ENCODE peak calls at places on chromosomes 6 and 20, in six cellular contexts. B is mesendoderm; H is tibial artery; G is CD8-positive, alpha-beta memory T cell; Q is cardiac muscle cell; X is stomach. I is an unnamed sample. For H3K4me1 and H3K27me3, the result is how much of the 10 kb centered on the place peaks cover.

GRCh38 chr6:11785953-11786579 is 7.5 kb upstream of the ADTRP start:
- DNase-seq in B (no peak), H (no peak), G (no peak), Q (no peak), X (no peak), I (no peak)

GRCh38 chr6:136011475-136011874 is 160.0 kb downstream of the PDE7B start:
- DNase-seq in B (peak), H (no peak), G (no peak), Q (no peak), X (no peak), I (no peak)

GRCh38 chr6:160750276-160750689 is 48.2 kb downstream of the PLG start:
- DNase-seq in B (peak), H (no peak), G (no peak), Q (peak), X (no peak), I (no peak)

GRCh38 chr6:11277275-11278206 is 45.1 kb upstream of the NEDD9 start:
- DNase-seq in B (peak), H (no peak), G (no peak), Q (peak), X (no peak), I (peak)

GRCh38 chr6:3405182-3405518 is 51.7 kb downstream of the SLC22A23 start:
- DNase-seq in B (no peak), H (no peak), G (no peak), Q (no peak), X (no peak), I (no peak)

GRCh38 chr6:84764332-84765049 is at the start of gene TBX18:
- DNase-seq in B (peak), H (peak), G (no peak), Q (peak), X (peak), I (peak)

GRCh38 chr6:31948753-31949413 is 3.0 kb downstream of the CFB start:
- DNase-seq in B (no peak), H (no peak), G (no peak), Q (no peak), X (no peak), I (peak)

GRCh38 chr6:102853249-102853955 is 1459.9 kb downstream of the GRIK2 start:
- DNase-seq in B (peak), H (no peak), G (no peak), Q (no peak), X (no peak), I (no peak)

GRCh38 chr6:37696220-37696840 is 1.4 kb downstream of the MDGA1 start:
- DNase-seq in B (no peak), H (no peak), G (peak), Q (peak), X (peak), I (no peak)

GRCh38 chr6:153625089-153625488 is 414.0 kb upstream of the OPRM1 start:
- DNase-seq in B (peak), H (no peak), G (no peak), Q (peak), X (no peak), I (no peak)

GRCh38 chr6:93972791-93973190 is 553.4 kb upstream of the EPHA7 start:
- DNase-seq in B (no peak), H (no peak), G (no peak), Q (no peak), X (no peak), I (no peak)

GRCh38 chr20:19737025-19737424 is 21.0 kb upstream of the RIN2 start:
- DNase-seq in B (no peak), H (no peak), G (no peak), Q (no peak), X (no peak), I (peak)

GRCh38 chr20:1631309-1632227 is 11.8 kb upstream of the SIRPB1 start:
- DNase-seq in B (peak), H (no peak), G (no peak), Q (no peak), X (no peak), I (peak)

GRCh38 chr20:8932192-8933150 is 136.4 kb upstream of the PLCB4 start:
- DNase-seq in B (peak), H (no peak), G (no peak), Q (no peak), X (no peak), I (no peak)

GRCh38 chr6:83914953-83915352 is 55.5 kb downstream of the CYB5R4 start:
- DNase-seq in B (no peak), H (no peak), G (no peak), Q (no peak), X (no peak), I (no peak)

GRCh38 chr6:112382778-112383177 is 35.6 kb downstream of the RFPL4B start:
- DNase-seq in B (no peak), H (no peak), G (no peak), Q (no peak), X (no peak), I (no peak)

GRCh38 chr20:50635676-50636600 is 55.4 kb downstream of the RIPOR3 start:
- DNase-seq in B (peak), H (peak), G (peak), Q (peak), X (peak), I (peak)

GRCh38 chr6:19444481-19444880 is 392.7 kb upstream of the ID4 start:
- DNase-seq in B (no peak), H (no peak), G (no peak), Q (no peak), X (no peak), I (peak)

GRCh38 chr6:150672792-150673191 is 73.1 kb downstream of the PLEKHG1 start:
- DNase-seq in B (no peak), H (no peak), G (no peak), Q (no peak), X (no peak), I (no peak)

GRCh38 chr6:142940487-142940886 is 4.5 kb downstream of the HIVEP2 start:
- DNase-seq in B (peak), H (no peak), G (no peak), Q (no peak), X (no peak), I (no peak)

GRCh38 chr6:169868458-169868857 is 117.0 kb downstream of the ERMARD start:
- DNase-seq in B (no peak), H (no peak), G (peak), Q (no peak), X (peak), I (no peak)

DNA sequence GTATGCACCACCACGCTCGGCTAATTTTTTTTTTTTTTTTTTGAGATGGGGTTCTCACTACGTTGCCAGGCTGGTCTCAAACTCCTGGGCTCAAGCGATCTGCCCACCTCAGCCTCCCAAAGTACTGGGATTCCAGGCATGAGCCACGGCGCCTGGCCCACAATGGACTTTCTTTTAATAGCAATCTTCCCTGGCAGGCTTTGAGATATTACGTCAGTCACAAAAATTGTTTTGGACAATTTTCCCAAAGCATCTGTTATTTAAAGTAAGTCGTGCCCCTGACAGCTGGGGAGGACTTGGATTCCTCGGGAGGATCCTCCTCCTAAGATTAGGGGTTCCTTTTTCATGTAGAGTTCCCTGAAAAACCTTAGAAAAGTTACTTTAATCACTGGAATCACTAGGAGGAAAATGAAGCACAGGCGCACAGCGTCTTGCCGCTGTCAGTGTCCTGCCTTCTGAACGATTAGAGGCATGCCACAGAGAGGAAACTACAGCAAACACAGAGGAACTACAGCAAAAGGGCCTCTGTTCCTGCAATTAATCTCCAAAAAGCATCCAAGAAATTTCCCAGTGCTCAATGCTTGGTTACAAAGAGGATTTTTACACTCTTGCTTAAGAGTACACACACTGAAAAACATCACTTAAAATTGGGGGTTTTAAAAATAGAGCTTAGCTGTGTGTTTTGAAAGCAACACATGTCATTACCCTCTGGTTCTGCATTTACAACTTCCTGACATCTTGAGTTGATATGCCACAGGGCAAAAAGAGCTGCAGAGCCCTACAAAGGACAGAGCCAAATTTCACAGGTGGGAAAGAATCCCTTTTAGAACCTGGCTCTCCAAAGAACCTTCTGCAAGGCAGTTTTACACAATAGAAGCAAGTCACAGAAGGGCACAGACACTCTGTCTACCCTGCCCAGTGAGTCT is 4.5 kb downstream of the ACSS1 start:
- DNase-seq in B (no peak), H (peak), G (no peak), Q (no peak), X (peak), I (no peak)
- H3K4me1 ChIP-seq in B (under half), H (half or more), G (under half), Q (under half), X (half or more), I (under half)

GRCh38 chr6:167112421-167112820 is 10.5 kb upstream of the CCR6 start:
- DNase-seq in B (no peak), H (no peak), G (no peak), Q (no peak), X (no peak), I (no peak)

GRCh38 chr6:167116109-167116837 is 6.6 kb upstream of the CCR6 start:
- DNase-seq in B (no peak), H (no peak), G (no peak), Q (peak), X (no peak), I (no peak)

GRCh38 chr6:167115054-167115453 is 7.8 kb upstream of the CCR6 start:
- DNase-seq in B (no peak), H (no peak), G (no peak), Q (no peak), X (no peak), I (no peak)

GRCh38 chr6:167113047-167113446 is 9.8 kb upstream of the CCR6 start:
- DNase-seq in B (no peak), H (no peak), G (no peak), Q (no peak), X (no peak), I (no peak)

DNA sequence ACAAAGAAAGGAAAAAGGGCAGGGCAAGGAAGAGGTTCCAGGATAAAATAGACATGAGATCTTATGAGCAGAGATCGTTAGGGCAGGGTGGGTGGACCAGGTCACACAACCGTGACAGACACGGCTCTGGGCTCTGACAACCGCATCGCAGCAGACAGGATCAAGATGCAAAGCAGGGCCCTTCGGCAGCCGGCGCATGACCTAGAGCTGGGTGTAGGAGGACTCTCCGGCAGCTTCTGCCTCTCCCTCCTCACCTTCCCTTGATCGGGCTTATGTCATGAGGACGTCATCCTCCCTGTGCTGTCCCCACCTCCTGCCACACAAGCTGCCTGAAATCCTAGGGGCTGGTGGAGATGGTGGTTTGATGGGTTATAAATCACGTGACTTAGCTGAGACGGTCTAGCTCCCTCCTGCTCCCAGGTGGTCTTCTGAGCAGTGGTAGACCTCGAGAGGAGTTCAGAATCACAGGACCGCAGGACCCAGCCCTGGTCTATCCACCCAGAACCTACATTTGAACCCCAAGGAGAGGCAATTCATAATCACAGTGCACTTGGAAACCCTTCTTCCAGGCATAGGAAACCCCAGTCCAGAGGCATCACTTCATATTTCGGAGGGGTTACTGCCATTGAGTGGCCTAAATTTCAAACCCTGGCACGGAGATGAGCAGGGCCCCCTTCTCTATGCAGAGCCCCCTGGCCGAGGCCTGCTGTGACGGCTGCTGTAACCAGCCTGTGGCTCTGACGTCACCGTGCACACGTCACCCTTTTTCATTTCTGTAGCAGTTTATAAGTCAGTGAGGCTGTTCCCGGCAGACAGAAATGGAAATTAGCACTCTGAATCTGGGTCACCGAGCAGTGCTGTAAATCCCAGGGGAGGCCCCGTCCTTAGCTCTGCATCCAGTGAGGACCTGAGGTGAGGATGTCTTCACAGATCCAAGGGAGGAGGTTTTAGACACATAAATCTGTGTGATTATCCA is 8.7 kb upstream of the CCR6 start:
- DNase-seq in B (no peak), H (no peak), G (no peak), Q (no peak), X (no peak), I (no peak)
- H3K27ac ChIP-seq in B (no peak), H (no peak), G (peak), Q (no peak), X (no peak), I (no peak)

DNA sequence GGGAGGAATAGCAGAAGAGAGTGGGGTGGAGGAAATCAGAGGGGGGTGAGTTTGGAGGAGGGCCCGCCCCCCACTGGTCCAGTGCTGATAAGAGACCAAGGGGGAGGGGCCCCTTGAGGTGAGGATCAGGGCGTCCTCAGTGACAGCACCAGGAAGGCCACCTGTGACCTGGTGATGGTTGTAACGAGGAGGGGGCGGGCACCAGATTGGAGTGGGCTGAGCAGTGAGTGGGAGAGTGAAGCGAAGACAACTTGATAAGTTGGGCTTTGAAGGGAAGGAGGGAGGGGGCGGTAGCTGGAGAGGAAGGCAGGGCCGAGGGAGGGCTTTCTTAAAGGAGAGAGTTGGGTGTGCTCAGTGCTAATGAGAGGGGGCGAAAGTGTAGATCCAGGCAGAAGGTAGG is 30.7 kb downstream of the CDH22 start:
- DNase-seq in B (no peak), H (no peak), G (no peak), Q (peak), X (no peak), I (no peak)
- H3K27me3 ChIP-seq in B (under half), H (under half), G (under half), Q (under half), X (under half), I (half or more)

DNA sequence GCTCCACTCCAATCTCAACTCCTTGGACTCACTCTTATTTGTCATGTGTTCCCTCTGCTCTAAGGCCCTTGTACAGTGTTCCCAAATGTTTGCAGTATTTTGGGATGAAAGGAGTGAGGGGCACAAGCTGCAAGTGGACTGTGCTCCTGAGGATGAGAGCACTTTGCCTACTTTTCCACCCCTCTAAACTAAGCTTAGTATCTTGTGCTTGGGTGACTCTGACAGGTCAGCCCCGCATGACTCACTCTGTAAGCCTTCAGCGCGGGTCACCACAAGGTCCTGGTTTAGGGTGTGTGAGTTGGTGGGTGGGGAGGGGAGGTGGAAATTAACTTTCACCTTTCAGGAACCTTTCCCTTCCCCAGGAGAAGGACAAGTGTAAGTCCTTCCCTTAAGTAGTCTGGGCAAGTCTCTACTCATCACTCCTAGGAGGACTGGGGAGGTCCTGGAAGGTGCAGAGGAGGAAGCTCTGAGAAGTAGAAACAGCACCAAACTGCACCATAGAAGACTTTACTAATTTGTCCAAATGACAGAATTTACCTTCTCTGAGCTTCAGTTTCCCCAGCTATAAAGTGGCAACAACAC is 68.8 kb upstream of the EPB41L1 start:
- DNase-seq in B (peak), H (no peak), G (no peak), Q (no peak), X (peak), I (peak)
- H3K4me1 ChIP-seq in B (under half), H (under half), G (under half), Q (under half), X (under half), I (half or more)

DNA sequence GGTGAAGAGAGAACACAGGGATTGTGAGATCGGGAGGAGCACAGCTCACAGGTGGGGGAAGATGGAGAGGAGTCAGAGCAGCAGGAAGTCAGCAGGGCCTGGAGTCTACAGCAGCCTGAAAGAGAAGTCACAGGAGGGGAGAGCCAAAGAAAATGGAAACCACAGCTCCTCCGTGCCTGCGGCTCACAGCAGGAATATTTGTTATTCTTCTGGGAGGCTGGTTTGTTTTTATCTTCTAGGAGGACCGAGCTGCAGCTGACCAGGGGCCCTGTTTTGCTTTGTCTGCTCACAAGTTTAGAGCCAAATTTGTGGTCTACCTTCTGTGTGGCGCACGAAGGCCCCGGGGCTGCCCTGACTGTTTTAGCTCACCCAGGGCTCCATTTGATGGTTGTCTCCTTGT is 81.8 kb downstream of the CLIC5 start:
- DNase-seq in B (no peak), H (no peak), G (no peak), Q (no peak), X (no peak), I (no peak)
- H3K27ac ChIP-seq in B (no peak), H (no peak), G (no peak), Q (no peak), X (no peak), I (no peak)

GRCh38 chr20:63085087-63085861 is 78.5 kb upstream of the BHLHE23 start:
- DNase-seq in B (no peak), H (peak), G (no peak), Q (no peak), X (no peak), I (peak)
- H3K27me3 ChIP-seq in B (under half), H (under half), G (under half), Q (under half), X (under half), I (half or more)

GRCh38 chr6:35716798-35717197 is 20.0 kb upstream of the ARMC12 start:
- DNase-seq in B (no peak), H (no peak), G (no peak), Q (no peak), X (no peak), I (no peak)

GRCh38 chr6:35717449-35718353 is 19.1 kb upstream of the ARMC12 start:
- DNase-seq in B (no peak), H (peak), G (no peak), Q (no peak), X (no peak), I (no peak)

GRCh38 chr6:35719407-35719829 is 17.4 kb upstream of the ARMC12 start:
- DNase-seq in B (no peak), H (no peak), G (no peak), Q (no peak), X (no peak), I (no peak)

GRCh38 chr6:35718911-35719381 is 17.9 kb upstream of the ARMC12 start:
- DNase-seq in B (no peak), H (peak), G (peak), Q (no peak), X (no peak), I (no peak)

DNA sequence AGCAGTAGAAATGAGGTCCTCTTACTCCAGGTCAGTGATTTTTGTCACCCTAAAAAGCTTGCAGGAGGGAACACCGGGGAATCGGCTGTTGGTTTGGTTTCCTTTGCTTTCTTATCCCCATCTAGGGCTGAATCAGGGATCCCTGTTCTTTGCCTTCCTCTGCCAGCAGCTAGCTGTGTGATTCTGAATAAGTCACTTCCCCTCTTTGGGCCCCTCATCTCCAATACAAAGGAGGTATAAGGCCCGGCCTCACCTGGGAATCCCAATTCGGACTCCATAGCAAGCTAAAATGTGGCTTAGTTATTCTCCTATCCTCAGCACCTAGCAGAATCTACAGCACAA is 18.5 kb upstream of the ARMC12 start:
- DNase-seq in B (no peak), H (peak), G (no peak), Q (no peak), X (no peak), I (no peak)
- H3K4me1 ChIP-seq in B (under half), H (half or more), G (under half), Q (under half), X (half or more), I (under half)